ENCODE peak calls at places on chromosomes 11 and 22, in four cellular contexts. A is kidney tubule cell, L is pons, Z is left cardiac atrium. I is an unnamed sample.

GRCh38 chr22:20509344-20510047 is 2.1 kb downstream of the MED15 start:
- DNase-seq in L (peak), Z (peak), A (peak), I (no peak)

GRCh38 chr11:20909995-20910726 is 240.8 kb downstream of the NELL1 start:
- DNase-seq in L (no peak), A (no peak), Z (no peak), I (no peak)

GRCh38 chr11:2891901-2892214 is 6.3 kb upstream of the CDKN1C start:
- DNase-seq in Z (peak), A (no peak), L (no peak), I (no peak)

GRCh38 chr11:94199367-94200130 is 70.9 kb downstream of the PANX1 start:
- DNase-seq in L (no peak), Z (no peak), A (no peak), I (no peak)

GRCh38 chr22:34781676-34782075 is 284.3 kb upstream of the ISX start:
- DNase-seq in A (peak), L (no peak), Z (no peak), I (no peak)

GRCh38 chr22:28917747-28918543 is 34.6 kb downstream of the ZNRF3 start:
- DNase-seq in A (peak), Z (peak), L (no peak), I (no peak)

GRCh38 chr11:23723861-23724260 is 773.0 kb upstream of the LUZP2 start:
- DNase-seq in L (no peak), A (peak), Z (no peak), I (no peak)

GRCh38 chr11:65975771-65976170 is 14.2 kb downstream of the SART1 start:
- DNase-seq in L (no peak), Z (no peak), A (no peak), I (no peak)

GRCh38 chr11:12200359-12201015 is 90.1 kb downstream of the MICAL2 start:
- DNase-seq in A (peak), Z (peak), L (no peak), I (no peak)

GRCh38 chr22:30694638-30695350 is at the start of gene OSBP2:
- DNase-seq in A (peak), L (no peak), Z (peak), I (peak)

GRCh38 chr22:49968313-49968830 is 7.8 kb downstream of the PIM3 start:
- DNase-seq in Z (peak), A (no peak), L (no peak), I (no peak)

GRCh38 chr11:73402834-73403185 is 26.6 kb downstream of the RELT start:
- DNase-seq in L (no peak), A (peak), Z (no peak), I (no peak)

GRCh38 chr11:65992056-65992455 is 9.9 kb downstream of the EIF1AD start:
- DNase-seq in A (no peak), Z (no peak), L (no peak), I (no peak)

GRCh38 chr11:117786099-117786870 is 10.7 kb downstream of the DSCAML1 start:
- DNase-seq in A (peak), Z (no peak), L (no peak), I (no peak)

GRCh38 chr11:19380375-19380774 is 139.6 kb upstream of the E2F8 start:
- DNase-seq in Z (peak), A (peak), L (no peak), I (peak)

GRCh38 chr11:60848714-60849151 is 6.8 kb downstream of the CCDC86 start:
- DNase-seq in L (no peak), A (no peak), Z (no peak), I (no peak)

GRCh38 chr22:46737105-46737975 is 712 bp downstream of the CERK start:
- DNase-seq in Z (peak), A (no peak), L (no peak), I (no peak)

GRCh38 chr22:24164823-24165379 is 16.4 kb upstream of the SUSD2 start:
- DNase-seq in A (no peak), L (no peak), Z (peak), I (no peak)

GRCh38 chr11:111663820-111664219 is 61.6 kb downstream of the SIK2 start:
- DNase-seq in L (no peak), A (peak), Z (peak), I (no peak)

GRCh38 chr22:39567135-39567946 is 3.2 kb upstream of the CACNA1I start:
- DNase-seq in Z (no peak), L (no peak), A (no peak), I (no peak)

GRCh38 chr22:47164514-47165337 is 402.3 kb downstream of the TBC1D22A start:
- DNase-seq in L (no peak), A (no peak), Z (no peak), I (no peak)

GRCh38 chr22:46225631-46226030 is 24.5 kb downstream of the CDPF1 start:
- DNase-seq in L (no peak), Z (no peak), A (no peak), I (no peak)

GRCh38 chr11:121249039-121249663 is 43.4 kb upstream of the SC5D start:
- DNase-seq in L (peak), Z (no peak), A (peak), I (peak)

GRCh38 chr22:28413612-28414011 is 266.0 kb downstream of the TTC28 start:
- DNase-seq in Z (no peak), L (no peak), A (no peak), I (no peak)

GRCh38 chr11:65810046-65810868 is 23.4 kb downstream of the OVOL1 start:
- DNase-seq in Z (no peak), A (no peak), L (no peak), I (no peak)

GRCh38 chr22:46069518-46070214 is 80.7 kb upstream of the PPARA start:
- DNase-seq in L (peak), A (peak), Z (peak), I (no peak)

GRCh38 chr11:14835491-14836105 is 56.4 kb downstream of the CYP2R1 start:
- DNase-seq in A (no peak), L (no peak), Z (no peak), I (no peak)

GRCh38 chr22:27438271-27438980 is 363.1 kb downstream of the MN1 start:
- DNase-seq in A (no peak), Z (peak), L (peak), I (no peak)

GRCh38 chr11:66851698-66852465 is 5.0 kb upstream of the LRFN4 start:
- DNase-seq in Z (no peak), A (no peak), L (no peak), I (peak)

GRCh38 chr11:129895126-129896041 is at the start of gene NFRKB:
- DNase-seq in Z (peak), L (peak), A (peak), I (peak)

GRCh38 chr22:49738566-49738965 is 89.1 kb downstream of the BRD1 start:
- DNase-seq in L (no peak), Z (no peak), A (no peak), I (no peak)

GRCh38 chr22:48391171-48391711 is 1436.4 kb downstream of the BRD1 start:
- DNase-seq in A (no peak), Z (no peak), L (no peak), I (no peak)

GRCh38 chr11:28243057-28243456 is 134.9 kb downstream of the METTL15 start:
- DNase-seq in Z (no peak), L (no peak), A (no peak), I (no peak)

GRCh38 chr11:15714641-15715399 is 600.1 kb downstream of the INSC start:
- DNase-seq in A (no peak), L (peak), Z (no peak), I (no peak)

GRCh38 chr22:29617922-29618629 is 14.6 kb downstream of the NF2 start:
- DNase-seq in Z (no peak), A (peak), L (no peak), I (no peak)

GRCh38 chr11:66768088-66768521 is 39.1 kb upstream of the SPTBN2 start:
- DNase-seq in Z (no peak), L (no peak), A (peak), I (no peak)

GRCh38 chr11:104858882-104859735 is 39.2 kb downstream of the CASP12 start:
- DNase-seq in Z (no peak), L (no peak), A (no peak), I (no peak)

GRCh38 chr11:111185259-111185658 is 60.3 kb upstream of the POU2AF2 start:
- DNase-seq in A (no peak), Z (no peak), L (no peak), I (no peak)

I was measured in 8988T.